ENCODE peak calls at places on chromosomes 4 and X, in six cellular contexts. Z is activated CD4-positive, alpha-beta T cell treated with anti-CD3 and anti-CD28 coated beads, Interleukin-2, amount 50 U/mL, for 4 hours; X is neural crest cell; T is DMS79; D is ovary; U is hypothalamus. C is an unnamed sample.

GRCh38 chr4:39698424-39699009 is 581 bp downstream of the UBE2K start:
- DNase-seq in U (peak), X (peak), Z (no peak), T (peak), D (peak), C (peak)

GRCh38 chr4:141099326-141099725 is 33.9 kb downstream of the RNF150 start:
- DNase-seq in Z (no peak), D (no peak), U (no peak), T (no peak), X (no peak), C (no peak)

GRCh38 chrX:53594354-53594753 is 92.2 kb downstream of the HUWE1 start:
- DNase-seq in T (no peak), X (no peak), Z (no peak), U (no peak), D (no peak), C (no peak)

GRCh38 chrX:27863813-27864212 is 56.0 kb downstream of the MAGEB10 start:
- DNase-seq in D (no peak), Z (no peak), U (no peak), T (no peak), X (no peak), C (no peak)

GRCh38 chr4:152106113-152106763 is 345.4 kb upstream of the GATB start:
- DNase-seq in D (peak), T (no peak), Z (peak), U (no peak), X (no peak), C (peak)

GRCh38 chr4:8185280-8185679 is 13.8 kb upstream of the SH3TC1 start:
- DNase-seq in U (no peak), T (no peak), D (no peak), X (no peak), Z (no peak), C (no peak)

GRCh38 chr4:177033130-177033529 is 240.4 kb upstream of the VEGFC start:
- DNase-seq in T (no peak), X (no peak), D (no peak), Z (no peak), U (no peak), C (no peak)

GRCh38 chr4:113996599-113997177 is 17.2 kb upstream of the ARSJ start:
- DNase-seq in X (no peak), Z (no peak), D (no peak), T (no peak), U (no peak), C (no peak)

GRCh38 chr4:175779081-175779620 is 32.9 kb downstream of the GPM6A start:
- DNase-seq in T (no peak), X (no peak), D (no peak), Z (no peak), U (no peak), C (no peak)

GRCh38 chr4:17336524-17336941 is 175.4 kb downstream of the QDPR start:
- DNase-seq in T (no peak), U (no peak), D (peak), Z (peak), X (no peak), C (no peak)

GRCh38 chr4:165368114-165368513 is 10.7 kb upstream of the CPE start:
- DNase-seq in T (no peak), D (no peak), U (no peak), Z (no peak), X (no peak), C (no peak)

GRCh38 chr4:72006576-72006975 is 25.2 kb upstream of the NPFFR2 start:
- DNase-seq in D (no peak), T (no peak), Z (no peak), X (no peak), U (no peak), C (no peak)

GRCh38 chr4:147826288-147826646 is 94.4 kb downstream of the ARHGAP10 start:
- DNase-seq in D (no peak), X (no peak), U (no peak), T (no peak), Z (no peak), C (no peak)

GRCh38 chr4:31083451-31083850 is 363.3 kb downstream of the PCDH7 start:
- DNase-seq in U (no peak), D (no peak), T (no peak), X (no peak), Z (no peak), C (no peak)

GRCh38 chr4:109298279-109299010 is 4.0 kb downstream of the COL25A1 start:
- DNase-seq in Z (no peak), T (no peak), X (no peak), U (no peak), D (no peak), C (peak)

GRCh38 chr4:173514641-173515217 is 15.3 kb downstream of the HAND2 start:
- DNase-seq in U (no peak), T (no peak), X (no peak), D (no peak), Z (no peak), C (no peak)

GRCh38 chr4:2260336-2261109 is 1.4 kb downstream of the MXD4 start:
- DNase-seq in Z (no peak), D (peak), U (no peak), X (no peak), T (no peak), C (no peak)

GRCh38 chr4:76714226-76714625 is 183.7 kb downstream of the SOWAHB start:
- DNase-seq in U (no peak), T (no peak), X (no peak), D (no peak), Z (no peak), C (no peak)

GRCh38 chrX:16882188-16882587 is 12.0 kb upstream of the RBBP7 start:
- DNase-seq in X (no peak), T (no peak), Z (no peak), U (peak), D (peak), C (peak)

GRCh38 chr4:79686976-79687375 is 278.9 kb upstream of the GK2 start:
- DNase-seq in X (no peak), T (no peak), D (no peak), U (no peak), Z (no peak), C (no peak)

GRCh38 chrX:134804779-134805178 is 146.5 kb upstream of the PLAC1 start:
- DNase-seq in Z (no peak), X (no peak), T (no peak), U (no peak), D (no peak), C (no peak)

GRCh38 chrX:18888281-18888680 is 95.6 kb downstream of the PHKA2 start:
- DNase-seq in U (no peak), Z (no peak), D (no peak), X (no peak), T (no peak), C (no peak)

GRCh38 chrX:44914532-44915198 is 41.7 kb downstream of the KDM6A start:
- DNase-seq in Z (no peak), T (no peak), X (no peak), U (no peak), D (no peak), C (no peak)

GRCh38 chrX:150324035-150324728 is 38.9 kb upstream of the MAMLD1 start:
- DNase-seq in T (no peak), U (no peak), X (no peak), Z (no peak), D (no peak), C (no peak)

GRCh38 chrX:44843753-44844152 is at the start of gene DUSP21:
- DNase-seq in T (no peak), D (no peak), X (no peak), U (no peak), Z (no peak), C (no peak)

GRCh38 chr4:123889376-123889945 is 492.9 kb downstream of the SPRY1 start:
- DNase-seq in T (no peak), Z (no peak), X (no peak), U (no peak), D (no peak), C (no peak)

GRCh38 chrX:120668357-120668756 is 38.5 kb upstream of the C1GALT1C1 start:
- DNase-seq in D (no peak), U (no peak), X (no peak), Z (no peak), T (no peak), C (no peak)

GRCh38 chrX:13649823-13650222 is 3.1 kb upstream of the TCEANC start:
- DNase-seq in T (no peak), U (no peak), X (no peak), D (no peak), Z (no peak), C (no peak)